ENCODE peak calls at places on chromosomes 2 and 18, in nine cellular contexts. Z is activated CD8-positive, alpha-beta memory T cell treated with anti-CD3 and anti-CD28 coated beads, Interleukin-2, amount 50 U/mL, for 4 hours; R is cerebellar cortex; B is GM23248; D is anterior cingulate cortex; W is central memory CD4-positive, alpha-beta T cell; I is NCI-H1436; L is HT1080; O is kidney tubule cell. Y is an unnamed sample.

GRCh38 chr2:9057939-9058761 is 54.7 kb upstream of the MBOAT2 start:
- DNase-seq in L (peak), D (no peak), B (peak), O (peak), Z (no peak), R (no peak), I (no peak), W (no peak), Y (no peak)

GRCh38 chr2:84846041-84846663 is 34.7 kb downstream of the TRABD2A start:
- DNase-seq in B (peak), I (no peak), R (no peak), L (peak), Z (peak), D (no peak), W (peak), O (no peak), Y (no peak)

GRCh38 chr2:195513119-195513518 is 143.9 kb upstream of the SLC39A10 start:
- DNase-seq in D (no peak), W (no peak), I (no peak), O (no peak), R (no peak), Z (no peak), B (no peak), L (no peak), Y (no peak)

GRCh38 chr2:53821810-53822209 is 35.0 kb downstream of the ERLEC1 start:
- DNase-seq in L (no peak), I (no peak), Z (no peak), O (no peak), R (no peak), B (no peak), W (no peak), D (no peak), Y (no peak)

GRCh38 chr2:151669585-151670081 is 64.6 kb downstream of the NEB start:
- DNase-seq in O (peak), Z (peak), R (peak), I (no peak), B (no peak), W (no peak), D (no peak), L (peak), Y (peak)

GRCh38 chr2:79619442-79619841 is 106.6 kb downstream of the CTNNA2 start:
- DNase-seq in I (no peak), B (no peak), W (no peak), R (no peak), Z (no peak), O (no peak), L (no peak), D (no peak), Y (no peak)

GRCh38 chr2:181546086-181546485 is 88.9 kb downstream of the ITGA4 start:
- DNase-seq in D (no peak), L (no peak), R (no peak), I (no peak), Z (no peak), B (peak), O (peak), W (no peak), Y (no peak)

GRCh38 chr2:182559623-182560022 is 132.8 kb upstream of the PDE1A start:
- DNase-seq in L (peak), B (peak), I (no peak), Z (no peak), R (no peak), D (no peak), O (peak), W (no peak), Y (no peak)

GRCh38 chr2:3076848-3077735 is 300.5 kb downstream of the EIPR1 start:
- DNase-seq in D (no peak), I (no peak), R (peak), O (no peak), L (no peak), Z (no peak), W (no peak), B (no peak), Y (no peak)

GRCh38 chr2:216119144-216119543 is 10.0 kb downstream of the XRCC5 start:
- DNase-seq in W (no peak), O (no peak), B (no peak), D (no peak), Z (no peak), R (no peak), L (no peak), I (no peak), Y (no peak)

GRCh38 chr18:32237024-32237423 is 47.2 kb downstream of the MEP1B start:
- DNase-seq in W (no peak), R (no peak), O (peak), I (no peak), L (no peak), Z (no peak), B (no peak), D (no peak), Y (no peak)

GRCh38 chr2:220370764-220371163 is 743.3 kb downstream of the SLC4A3 start:
- DNase-seq in W (no peak), Z (no peak), B (no peak), I (no peak), D (no peak), L (no peak), R (no peak), O (no peak), Y (no peak)

GRCh38 chr2:240556553-240557100 is 1.2 kb downstream of the ANKMY1 start:
- DNase-seq in Z (peak), W (peak), I (peak), B (peak), O (peak), R (peak), L (peak), D (no peak), Y (peak)

GRCh38 chr2:128520787-128521186 is 202.1 kb upstream of the HS6ST1 start:
- DNase-seq in L (peak), R (no peak), I (no peak), O (peak), Z (no peak), D (no peak), B (no peak), W (no peak), Y (peak)

GRCh38 chr2:16725549-16725948 is 59.9 kb upstream of the CYRIA start:
- DNase-seq in I (no peak), O (peak), L (no peak), D (no peak), R (no peak), W (no peak), B (no peak), Z (no peak), Y (no peak)

Y was measured in RPMI8226.